ENCODE peak calls at places on chromosomes 4 and X, in five cellular contexts. Q is IMR-90, Z is H9, T is mesenchymal stem cell, V is trophoblast cell. Y is an unnamed sample.
A peak's percentile ranks its signal among the peaks of the same experiment; 100 is the strongest.

GRCh38 chr4:76426272-76426671 is 5.3 kb upstream of the CCDC158 start:
- DNase-seq in Z (no peak), T (no peak), Q (no peak), V (peak; percentile 31), Y (no peak)

GRCh38 chr4:110306363-110306762 is 107.9 kb upstream of the ELOVL6 start:
- DNase-seq in T (no peak), Z (no peak), V (no peak), Q (no peak), Y (no peak)

GRCh38 chr4:47662975-47663374 is 174.9 kb downstream of the CORIN start:
- DNase-seq in Q (no peak), Z (no peak), V (peak; percentile 50), T (no peak), Y (no peak)

GRCh38 chrX:56729152-56729557 is at the start of gene NBDY:
- DNase-seq in Q (peak; percentile 37), T (peak; percentile 66), V (peak; percentile 40), Z (peak; percentile 54), Y (peak; percentile 53)

GRCh38 chr4:592825-593520 is 16.9 kb upstream of the TMEM271 start:
- DNase-seq in Z (no peak), Q (no peak), V (no peak), T (no peak), Y (no peak)

GRCh38 chr4:181944527-181944926 is 298.7 kb upstream of the TENM3 start:
- DNase-seq in T (no peak), Q (no peak), Z (no peak), V (no peak), Y (no peak)

GRCh38 chr4:16884673-16885460 is 13.6 kb downstream of the LDB2 start:
- DNase-seq in Q (no peak), T (no peak), Z (no peak), V (no peak), Y (no peak)

GRCh38 chrX:151985955-151986354 is 11.5 kb upstream of the GABRE start:
- DNase-seq in V (no peak), Z (no peak), Q (peak; percentile 5), T (peak; percentile 16), Y (no peak)

GRCh38 chr4:26451597-26451996 is 38.7 kb downstream of the CCKAR start:
- DNase-seq in T (no peak), Q (no peak), Z (no peak), V (no peak), Y (no peak)

GRCh38 chr4:139682309-139683210 is 16.9 kb downstream of the MGST2 start:
- DNase-seq in T (no peak), Z (no peak), Q (no peak), V (no peak), Y (no peak)

GRCh38 chr4:139686130-139686529 is 20.5 kb downstream of the MGST2 start:
- DNase-seq in T (no peak), Q (no peak), V (no peak), Z (no peak), Y (no peak)

GRCh38 chr4:139686988-139687387 is 21.4 kb downstream of the MGST2 start:
- DNase-seq in Q (no peak), V (no peak), T (no peak), Z (no peak), Y (no peak)

GRCh38 chr4:139684351-139684750 is 18.7 kb downstream of the MGST2 start:
- DNase-seq in Q (no peak), V (no peak), T (no peak), Z (no peak), Y (no peak)

GRCh38 chr4:139685180-139685579 is 19.6 kb downstream of the MGST2 start:
- DNase-seq in T (no peak), Z (no peak), Q (no peak), V (no peak), Y (no peak)
- H4K91ac ChIP-seq in T (no peak overlapping the region), Z (no peak overlapping the region), Q (no peak overlapping the region), V (no peak overlapping the region), Y (no peak overlapping the region)

GRCh38 chr4:80072607-80073361 is at the start of gene ANTXR2:
- DNase-seq in V (peak; percentile 98), Z (peak; percentile 83), T (peak; percentile 96), Q (peak; percentile 98), Y (peak; percentile 39)
- H4K91ac ChIP-seq in V (peak within 1 kb of the TSS; percentile 90), Z (no peak within 1 kb of the TSS), T (peak within 1 kb of the TSS; percentile 97), Q (peak within 1 kb of the TSS; percentile 91), Y (no peak within 1 kb of the TSS)

GRCh38 chr4:186588503-186588902 is 33.1 kb upstream of the MTNR1A start:
- DNase-seq in T (no peak), V (no peak), Q (no peak), Z (no peak), Y (peak; percentile 41)
- H4K91ac ChIP-seq in T (no peak overlapping the region), V (no peak overlapping the region), Q (no peak overlapping the region), Z (no peak overlapping the region), Y (no peak overlapping the region)

GRCh38 chrX:14352511-14352910 is 176.8 kb upstream of the GLRA2 start:
- DNase-seq in Z (no peak), T (no peak), Q (no peak), V (no peak), Y (no peak)
- H4K91ac ChIP-seq in Z (no peak overlapping the region), T (no peak overlapping the region), Q (no peak overlapping the region), V (no peak overlapping the region), Y (no peak overlapping the region)

DNA sequence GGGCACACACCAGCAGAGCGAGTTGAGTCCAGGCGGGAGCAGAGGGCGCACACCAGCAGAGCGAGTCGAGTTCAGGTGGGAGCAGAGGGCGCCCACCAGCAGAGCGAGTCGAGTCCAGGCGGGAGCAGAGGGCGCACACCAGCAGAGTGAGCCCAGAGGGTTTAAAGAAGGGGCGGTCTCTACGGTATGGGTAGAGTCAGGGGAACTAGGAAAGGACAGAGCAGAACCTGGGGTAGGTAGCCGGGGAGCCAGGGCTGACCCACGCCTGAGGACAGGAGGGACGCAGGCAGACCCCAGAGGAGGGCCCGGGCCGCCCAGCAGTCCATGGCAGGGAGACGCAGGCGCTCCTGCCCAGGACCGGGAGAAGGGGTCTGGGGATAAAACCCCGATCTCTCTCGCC is 22.0 kb upstream of the ADRA2C start:
- DNase-seq in Q (no peak), V (no peak), Z (no peak), T (no peak), Y (no peak)
- H4K91ac ChIP-seq in Q (no peak overlapping the region), V (no peak overlapping the region), Z (no peak overlapping the region), T (no peak overlapping the region), Y (no peak overlapping the region)

DNA sequence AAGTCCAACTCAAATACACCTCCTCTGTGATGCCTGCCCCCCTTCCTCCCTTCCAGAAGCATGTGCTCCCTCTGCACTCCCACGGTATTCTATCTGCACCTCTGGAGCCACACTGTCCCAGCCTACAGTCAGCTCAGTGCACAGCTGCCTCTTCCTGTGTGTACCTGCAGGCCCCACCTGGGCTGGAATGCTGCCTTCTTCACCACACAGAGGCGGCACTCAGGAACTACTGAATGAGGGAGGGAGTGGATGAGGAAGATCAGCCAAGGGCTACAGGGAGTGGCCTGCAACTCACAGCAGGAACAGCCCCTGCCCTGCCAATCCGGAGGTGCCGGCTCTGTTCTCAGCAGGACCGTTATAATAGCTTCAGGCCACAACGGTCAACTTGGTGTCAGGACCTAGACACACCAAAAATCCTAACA is 10.1 kb downstream of the AFAP1 start:
- DNase-seq in Q (no peak), T (no peak), V (peak; percentile 58), Z (peak; percentile 69), Y (no peak)
- H4K91ac ChIP-seq in Q (no peak overlapping the region), T (no peak overlapping the region), V (no peak overlapping the region), Z (no peak overlapping the region), Y (no peak overlapping the region)

GRCh38 chr4:64718091-64718490 is 308.8 kb upstream of the TECRL start:
- DNase-seq in V (no peak), Z (no peak), T (peak; percentile 58), Q (no peak), Y (no peak)

GRCh38 chr4:64715741-64716140 is 306.5 kb upstream of the TECRL start:
- DNase-seq in Q (no peak), T (no peak), V (no peak), Z (no peak), Y (no peak)

DNA sequence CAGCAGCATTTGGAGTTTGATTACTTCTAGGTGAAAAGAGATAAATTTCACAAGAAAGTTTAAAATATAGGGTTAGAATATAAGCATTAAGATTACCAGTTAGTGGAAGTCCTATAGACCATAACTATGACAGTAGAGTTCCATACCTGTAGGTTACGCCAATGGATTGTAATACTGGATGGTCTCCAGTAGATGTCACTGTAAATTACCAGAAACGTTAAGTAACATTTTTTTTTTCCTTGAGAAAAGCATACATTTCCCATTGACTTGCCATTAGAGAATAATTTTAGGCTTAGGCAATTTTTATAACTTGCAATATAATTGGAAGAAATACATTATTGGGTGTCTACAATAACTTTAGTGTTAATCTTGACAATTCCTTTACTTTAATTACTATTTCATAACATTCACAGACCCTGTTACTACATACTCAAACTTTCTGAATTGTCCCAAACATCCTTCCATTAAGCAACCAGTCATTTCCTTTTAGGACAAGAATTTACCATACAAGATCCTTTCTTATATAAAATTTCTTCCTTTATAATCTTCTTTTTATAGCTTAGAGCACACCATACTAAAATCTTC is 304.1 kb upstream of the TECRL start:
- DNase-seq in T (peak; percentile 44), V (peak; percentile 65), Z (no peak), Q (peak; percentile 4), Y (no peak)
- H4K91ac ChIP-seq in T (no peak overlapping the region), V (no peak overlapping the region), Z (no peak overlapping the region), Q (no peak overlapping the region), Y (no peak overlapping the region)

Y was measured in H1.